ENCODE peak calls at places on chromosomes 13 and 19, in seven cellular contexts. R, P, Y, C, W, Q and O are unnamed samples.

GRCh38 chr13:93861818-93862217 is 617.7 kb downstream of the DCT start:
- DNase-seq in R (no peak), P (no peak), Y (no peak), C (no peak), W (no peak), Q (no peak), O (peak; percentile 40)

GRCh38 chr19:41311613-41312012 is 1.6 kb downstream of the CCDC97 start:
- DNase-seq in R (no peak), P (no peak), Y (no peak), C (no peak), W (no peak), Q (no peak), O (no peak)

GRCh38 chr13:50360637-50361036 is 345.4 kb downstream of the KCNRG start:
- DNase-seq in R (no peak), P (no peak), Y (no peak), C (no peak), W (no peak), Q (no peak), O (no peak)

GRCh38 chr13:97344250-97345175 is 89.5 kb upstream of the RAP2A start:
- DNase-seq in R (peak; percentile 84), P (peak; percentile 21), Y (peak; percentile 7), C (peak; percentile 8), W (peak; percentile 33), Q (peak; percentile 49), O (peak; percentile 49)

GRCh38 chr13:23870356-23871146 is 18.6 kb downstream of the MIPEP start:
- DNase-seq in R (no peak), P (no peak), Y (no peak), C (no peak), W (no peak), Q (no peak), O (no peak)

GRCh38 chr13:113013303-113013702 is 44.3 kb downstream of the MCF2L start:
- DNase-seq in R (no peak), P (no peak), Y (no peak), C (no peak), W (peak; percentile 88), Q (no peak), O (no peak)

GRCh38 chr19:743168-743687 is 7.7 kb upstream of the MISP start:
- DNase-seq in R (no peak), P (no peak), Y (no peak), C (no peak), W (no peak), Q (no peak), O (no peak)

GRCh38 chr13:113667771-113668490 is 912 bp downstream of the GRK1 start:
- DNase-seq in R (no peak), P (no peak), Y (no peak), C (no peak), W (no peak), Q (no peak), O (no peak)

GRCh38 chr19:3135961-3136683 is at the start of gene GNA15:
- DNase-seq in R (no peak), P (peak; percentile 19), Y (no peak), C (no peak), W (no peak), Q (no peak), O (no peak)

GRCh38 chr19:7550987-7551761 is 15.7 kb downstream of the PNPLA6 start:
- DNase-seq in R (peak; percentile 88), P (no peak), Y (no peak), C (no peak), W (peak; percentile 46), Q (peak; percentile 85), O (no peak)

GRCh38 chr19:8325454-8325853 is 4.2 kb downstream of the RPS28 start:
- DNase-seq in R (no peak), P (no peak), Y (no peak), C (no peak), W (no peak), Q (no peak), O (no peak)

GRCh38 chr19:40239415-40240226 is 13.1 kb upstream of the CCNP start:
- DNase-seq in R (no peak), P (no peak), Y (no peak), C (no peak), W (no peak), Q (no peak), O (no peak)

GRCh38 chr19:54739587-54740497 is 1.5 kb downstream of the KIR2DL3 start:
- DNase-seq in R (no peak), P (no peak), Y (no peak), C (no peak), W (no peak), Q (no peak), O (no peak)

GRCh38 chr19:33622809-33623511 is 1.2 kb downstream of the CHST8 start:
- DNase-seq in R (peak; percentile 12), P (no peak), Y (no peak), C (no peak), W (no peak), Q (no peak), O (no peak)

GRCh38 chr13:34657716-34658115 is 284.4 kb upstream of the NBEA start:
- DNase-seq in R (no peak), P (no peak), Y (no peak), C (no peak), W (no peak), Q (no peak), O (no peak)

GRCh38 chr13:45121421-45121820 is 1.1 kb downstream of the GTF2F2 start:
- DNase-seq in R (no peak), P (no peak), Y (no peak), C (no peak), W (no peak), Q (peak; percentile 16), O (no peak)

GRCh38 chr19:38544569-38545315 is 73.0 kb downstream of the MAP4K1 start:
- DNase-seq in R (no peak), P (no peak), Y (no peak), C (no peak), W (no peak), Q (peak; percentile 56), O (no peak)

GRCh38 chr19:5078666-5079409 is 109.9 kb downstream of the KDM4B start:
- DNase-seq in R (peak; percentile 53), P (no peak), Y (no peak), C (no peak), W (no peak), Q (no peak), O (no peak)

GRCh38 chr13:49517461-49517860 is 21.7 kb downstream of the PHF11 start:
- DNase-seq in R (peak; percentile 30), P (no peak), Y (no peak), C (no peak), W (no peak), Q (no peak), O (no peak)

GRCh38 chr19:48842744-48843162 is 6.5 kb upstream of the HSD17B14 start:
- DNase-seq in R (peak; percentile 39), P (no peak), Y (peak; percentile 24), C (peak; percentile 34), W (no peak), Q (peak; percentile 46), O (peak; percentile 44)

GRCh38 chr19:6260912-6261636 is 18.7 kb downstream of the MLLT1 start:
- DNase-seq in R (no peak), P (no peak), Y (no peak), C (no peak), W (no peak), Q (no peak), O (peak; percentile 26)

GRCh38 chr13:49877629-49878218 is 58.4 kb downstream of the SPRYD7 start:
- DNase-seq in R (no peak), P (no peak), Y (no peak), C (no peak), W (no peak), Q (no peak), O (no peak)

GRCh38 chr19:16660763-16661479 is at the start of gene TMEM38A:
- DNase-seq in R (no peak), P (peak; percentile 21), Y (no peak), C (peak; percentile 27), W (peak; percentile 50), Q (no peak), O (no peak)

GRCh38 chr19:15616183-15616582 is 1.2 kb downstream of the CYP4F8 start:
- DNase-seq in R (no peak), P (no peak), Y (no peak), C (no peak), W (no peak), Q (no peak), O (no peak)

GRCh38 chr13:99045396-99045795 is 67.5 kb upstream of the DOCK9 start:
- DNase-seq in R (no peak), P (no peak), Y (no peak), C (no peak), W (no peak), Q (no peak), O (no peak)

GRCh38 chr13:62375653-62376052 is 960.0 kb upstream of the PCDH20 start:
- DNase-seq in R (no peak), P (no peak), Y (no peak), C (no peak), W (no peak), Q (no peak), O (no peak)

GRCh38 chr13:107289540-107289939 is 721.6 kb upstream of the ARGLU1 start:
- DNase-seq in R (no peak), P (no peak), Y (no peak), C (no peak), W (no peak), Q (no peak), O (no peak)

GRCh38 chr13:23963947-23964346 is 66.6 kb upstream of the C1QTNF9B start:
- DNase-seq in R (no peak), P (no peak), Y (no peak), C (no peak), W (no peak), Q (no peak), O (no peak)

GRCh38 chr19:5627395-5627904 is 4.6 kb downstream of the SAFB start:
- DNase-seq in R (peak; percentile 75), P (no peak), Y (no peak), C (no peak), W (no peak), Q (no peak), O (no peak)

GRCh38 chr13:113805431-113806103 is 46.5 kb downstream of the TMEM255B start:
- DNase-seq in R (no peak), P (no peak), Y (no peak), C (no peak), W (no peak), Q (no peak), O (no peak)

GRCh38 chr13:35965226-35965927 is 165.8 kb downstream of the DCLK1 start:
- DNase-seq in R (no peak), P (no peak), Y (no peak), C (no peak), W (no peak), Q (no peak), O (no peak)

GRCh38 chr19:18669524-18669817 is 14.0 kb upstream of the CRTC1 start:
- DNase-seq in R (peak; percentile 28), P (no peak), Y (no peak), C (no peak), W (no peak), Q (no peak), O (no peak)

GRCh38 chr13:82938644-82939043 is 943.6 kb downstream of the SLITRK1 start:
- DNase-seq in R (no peak), P (no peak), Y (no peak), C (no peak), W (no peak), Q (no peak), O (no peak)

GRCh38 chr19:30327331-30327730 is 44.9 kb upstream of the ZNF536 start:
- DNase-seq in R (no peak), P (no peak), Y (no peak), C (no peak), W (no peak), Q (no peak), O (no peak)

GRCh38 chr19:16867211-16867610 is 21.6 kb upstream of the F2RL3 start:
- DNase-seq in R (no peak), P (no peak), Y (no peak), C (no peak), W (no peak), Q (no peak), O (no peak)

GRCh38 chr19:38057954-38058690 is 151.1 kb downstream of the SIPA1L3 start:
- DNase-seq in R (no peak), P (no peak), Y (no peak), C (no peak), W (peak; percentile 67), Q (no peak), O (no peak)

GRCh38 chr19:44796701-44797115 is 12.2 kb upstream of the BCAM start:
- DNase-seq in R (no peak), P (no peak), Y (no peak), C (no peak), W (no peak), Q (no peak), O (no peak)

GRCh38 chr13:112686364-112686763 is 3.5 kb upstream of the ATP11A start:
- DNase-seq in R (no peak), P (no peak), Y (no peak), C (no peak), W (no peak), Q (no peak), O (no peak)